ENCODE peak calls at places on chromosome 6, in ten cellular contexts. P, I, H, X, L, Q, N, K, O and R are unnamed samples.

GRCh38 chr6:52109073-52109635 is 21.7 kb upstream of the PKHD1 start:
- DNase-seq in P (no peak), I (no peak), H (no peak), X (no peak), L (no peak), Q (no peak), N (no peak), K (no peak), O (no peak), R (no peak)

GRCh38 chr6:151490996-151491395 is 2.8 kb upstream of the CCDC170 start:
- DNase-seq in P (no peak), I (no peak), H (no peak), X (no peak), L (no peak), Q (no peak), N (no peak), K (no peak), O (no peak), R (no peak)

GRCh38 chr6:42727627-42728026 is 5.2 kb upstream of the PRPH2 start:
- DNase-seq in P (no peak), I (no peak), H (no peak), X (no peak), L (no peak), Q (no peak), N (no peak), K (no peak), O (no peak), R (peak)

GRCh38 chr6:151069641-151070040 is 170.1 kb upstream of the AKAP12 start:
- DNase-seq in P (no peak), I (no peak), H (no peak), X (no peak), L (no peak), Q (no peak), N (no peak), K (no peak), O (no peak), R (no peak)

GRCh38 chr6:150207931-150208570 is 65.2 kb downstream of the PPP1R14C start:
- DNase-seq in P (no peak), I (no peak), H (peak), X (no peak), L (no peak), Q (no peak), N (no peak), K (peak), O (no peak), R (no peak)

GRCh38 chr6:169976301-169977081 is 225.1 kb downstream of the ERMARD start:
- DNase-seq in P (peak), I (no peak), H (no peak), X (no peak), L (no peak), Q (no peak), N (no peak), K (no peak), O (no peak), R (no peak)

GRCh38 chr6:169345198-169345597 is 91.6 kb upstream of the THBS2 start:
- DNase-seq in P (no peak), I (no peak), H (no peak), X (no peak), L (no peak), Q (no peak), N (no peak), K (no peak), O (peak), R (no peak)

GRCh38 chr6:139291813-139292619 is at the start of gene TXLNB:
- DNase-seq in P (peak), I (peak), H (peak), X (peak), L (peak), Q (no peak), N (peak), K (no peak), O (no peak), R (peak)

GRCh38 chr6:52271852-52272460 is 12.6 kb downstream of the MCM3 start:
- DNase-seq in P (no peak), I (no peak), H (no peak), X (no peak), L (no peak), Q (no peak), N (no peak), K (no peak), O (no peak), R (no peak)

GRCh38 chr6:26327450-26328264 is 37.3 kb upstream of the BTN3A2 start:
- DNase-seq in P (no peak), I (no peak), H (peak), X (no peak), L (peak), Q (peak), N (no peak), K (peak), O (no peak), R (no peak)

GRCh38 chr6:144263786-144264185 is 21.3 kb upstream of the UTRN start:
- DNase-seq in P (no peak), I (no peak), H (peak), X (no peak), L (no peak), Q (no peak), N (no peak), K (no peak), O (no peak), R (no peak)

GRCh38 chr6:70124882-70125535 is 177.9 kb downstream of the COL9A1 start:
- DNase-seq in P (peak), I (no peak), H (peak), X (no peak), L (no peak), Q (no peak), N (no peak), K (no peak), O (no peak), R (no peak)